ENCODE peak calls at places on chromosomes 2 and 18, in six cellular contexts. K is HCT116, X is retinal pigment epithelial cell, Z is cardiac fibroblast, P is AG04450, F is heart left ventricle. Y is an unnamed sample.
A peak's percentile ranks its signal among the peaks of the same experiment; 100 is the strongest.

GRCh38 chr2:24827321-24828261 is 34.4 kb downstream of the CENPO start:
- DNase-seq in K (peak; percentile 61), X (peak; percentile 63), Z (peak; percentile 93), P (peak; percentile 81), F (no peak), Y (peak; percentile 61)

GRCh38 chr2:136131961-136132839 is 14.3 kb upstream of the CXCR4 start:
- DNase-seq in P (no peak), X (no peak), K (no peak), F (no peak), Z (no peak), Y (no peak)

GRCh38 chr18:23668731-23669130 is 6.0 kb upstream of the ANKRD29 start:
- DNase-seq in F (no peak), Z (no peak), P (no peak), K (no peak), X (no peak), Y (no peak)

GRCh38 chr2:42170619-42171395 is 1.7 kb downstream of the EML4 start:
- DNase-seq in K (no peak), X (no peak), Z (no peak), P (no peak), F (no peak), Y (no peak)

GRCh38 chr2:11203480-11203879 is 48.2 kb downstream of the SLC66A3 start:
- DNase-seq in K (peak; percentile 65), F (no peak), Z (peak; percentile 10), P (no peak), X (no peak), Y (no peak)

GRCh38 chr2:145012806-145013205 is 492.9 kb upstream of the ZEB2 start:
- DNase-seq in X (no peak), F (no peak), Z (no peak), P (no peak), K (no peak), Y (no peak)

GRCh38 chr2:128444044-128444771 is 125.5 kb upstream of the HS6ST1 start:
- DNase-seq in P (no peak), K (no peak), Z (no peak), F (no peak), X (no peak), Y (no peak)

GRCh38 chr2:105104208-105104731 is 66.4 kb downstream of the MRPS9 start:
- DNase-seq in F (no peak), K (no peak), Z (no peak), X (no peak), P (peak; percentile 23), Y (peak; percentile 21)

GRCh38 chr2:182729710-182730339 is 13.8 kb downstream of the DNAJC10 start:
- DNase-seq in F (no peak), X (no peak), P (no peak), Z (no peak), K (no peak), Y (no peak)

GRCh38 chr2:10297950-10298349 is 4.8 kb upstream of the HPCAL1 start:
- DNase-seq in K (peak; percentile 34), Z (peak; percentile 91), F (peak; percentile 69), X (no peak), P (peak; percentile 87), Y (peak; percentile 53)

GRCh38 chr2:112712903-112713584 is 7.8 kb upstream of the NT5DC4 start:
- DNase-seq in P (no peak), Z (peak; percentile 65), X (no peak), F (no peak), K (no peak), Y (no peak)

GRCh38 chr2:150889141-150889540 is 372.5 kb downstream of the RBM43 start:
- DNase-seq in X (no peak), K (no peak), F (no peak), Z (no peak), P (no peak), Y (no peak)

GRCh38 chr2:197033222-197033621 is 106.7 kb upstream of the PGAP1 start:
- DNase-seq in P (no peak), K (no peak), Z (no peak), X (no peak), F (no peak), Y (no peak)

GRCh38 chr2:171709011-171709685 is 21.9 kb downstream of the DYNC1I2 start:
- DNase-seq in P (no peak), X (no peak), F (no peak), K (no peak), Z (no peak), Y (no peak)

GRCh38 chr2:159029936-159030335 is 61.5 kb downstream of the TANC1 start:
- DNase-seq in Z (no peak), F (no peak), K (no peak), X (no peak), P (no peak), Y (no peak)

GRCh38 chr2:102020596-102021170 is 28.9 kb downstream of the IL1R2 start:
- DNase-seq in X (no peak), Z (peak; percentile 96), K (peak; percentile 61), P (peak; percentile 69), F (peak; percentile 93), Y (no peak)

GRCh38 chr2:202038471-202039277 is 5.0 kb downstream of the FZD7 start:
- DNase-seq in K (peak; percentile 29), Z (no peak), X (no peak), F (no peak), P (no peak), Y (no peak)

GRCh38 chr18:37254256-37254880 is 311.2 kb downstream of the CELF4 start:
- DNase-seq in P (no peak), F (peak; percentile 48), X (no peak), K (no peak), Z (no peak), Y (no peak)

GRCh38 chr2:61262699-61263098 is 100.7 kb downstream of the C2orf74 start:
- DNase-seq in F (no peak), K (no peak), Z (no peak), P (no peak), X (no peak), Y (no peak)

GRCh38 chr2:122681626-122682025 is 926.2 kb downstream of the TSN start:
- DNase-seq in K (no peak), P (no peak), Z (no peak), F (no peak), X (no peak), Y (no peak)

GRCh38 chr2:126900646-126901319 is 2.1 kb downstream of the TEX51 start:
- DNase-seq in P (no peak), K (no peak), Z (no peak), X (no peak), F (peak; percentile 14), Y (no peak)

GRCh38 chr2:85134255-85135065 is 1.3 kb downstream of the TCF7L1 start:
- DNase-seq in Z (peak; percentile 63), P (no peak), X (no peak), K (no peak), F (peak; percentile 74), Y (no peak)

GRCh38 chr18:24910217-24910616 is 441.7 kb downstream of the ZNF521 start:
- DNase-seq in K (no peak), Z (no peak), F (no peak), X (no peak), P (no peak), Y (no peak)

GRCh38 chr2:96918754-96919550 is 49.1 kb upstream of the SEMA4C start:
- DNase-seq in K (no peak), Z (no peak), F (peak; percentile 25), X (no peak), P (no peak), Y (no peak)

GRCh38 chr2:96918092-96918753 is 48.3 kb upstream of the SEMA4C start:
- DNase-seq in P (no peak), F (no peak), X (no peak), Z (no peak), K (no peak), Y (no peak)

GRCh38 chr2:96917008-96917575 is 47.2 kb upstream of the SEMA4C start:
- DNase-seq in K (no peak), P (no peak), F (no peak), X (no peak), Z (no peak), Y (no peak)

GRCh38 chr2:96914332-96914731 is 44.5 kb upstream of the SEMA4C start:
- DNase-seq in Z (peak; percentile 40), X (no peak), K (no peak), P (no peak), F (no peak), Y (no peak)

DNA sequence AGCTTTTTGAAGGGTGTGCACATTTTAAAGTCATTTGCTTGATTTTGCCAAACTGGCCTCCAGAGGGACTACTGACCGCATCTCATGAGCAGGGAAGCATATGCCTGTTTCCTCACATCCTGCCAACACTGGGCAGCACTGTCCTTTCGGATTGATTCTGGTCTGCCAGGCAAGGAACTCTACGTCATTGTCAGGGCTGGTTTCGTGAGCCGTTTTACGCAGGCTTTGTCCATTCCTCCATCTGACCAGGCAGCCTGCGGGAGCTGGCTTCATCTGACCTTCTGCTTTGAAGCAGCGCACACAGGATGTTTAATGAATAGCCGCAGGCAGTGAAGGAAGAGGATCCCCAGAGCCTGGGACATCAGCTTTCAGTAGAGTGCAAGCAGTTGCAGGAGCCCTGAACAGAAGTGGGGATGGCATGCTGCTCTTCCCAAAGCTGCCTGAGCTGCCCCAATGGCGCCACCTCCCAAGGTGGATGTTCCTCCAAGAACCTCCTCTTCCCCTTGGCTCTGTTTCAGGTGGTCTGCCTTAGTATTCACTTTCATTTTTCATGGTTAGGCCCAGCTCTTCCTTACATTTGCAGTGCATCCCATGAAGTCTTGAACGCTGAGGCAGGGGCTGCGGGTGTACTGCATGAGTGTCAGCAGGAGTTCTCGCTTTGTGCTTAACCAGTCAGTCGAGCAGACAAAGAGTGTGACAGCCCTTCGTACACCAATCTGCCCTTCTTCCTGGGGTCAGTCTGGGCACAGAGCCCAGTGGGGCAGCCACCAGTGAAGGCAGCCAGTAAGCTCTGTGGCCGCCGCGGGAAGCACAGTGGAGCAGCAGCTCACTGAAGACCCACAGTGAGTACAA is 46.5 kb upstream of the SEMA4C start:
- DNase-seq in K (no peak), Z (no peak), X (no peak), F (no peak), P (no peak), Y (no peak)
- TF ChIP-seq CTCF in K (no peak), Z (no peak), X (no peak), F (no peak), P (no peak), Y (no peak)

GRCh38 chr2:5693288-5694015 is 1.3 kb downstream of the SOX11 start:
- DNase-seq in F (no peak), K (no peak), X (no peak), P (no peak), Z (no peak), Y (no peak)
- H3K4me3 ChIP-seq in F (peak overlapping the region; percentile 26), K (no peak overlapping the region), X (peak overlapping the region; percentile 86), P (peak overlapping the region; percentile 78), Z (peak overlapping the region; percentile 44), Y (peak overlapping the region; percentile 80)

GRCh38 chr2:68356599-68357239 is 8.4 kb upstream of the PLEK start:
- DNase-seq in Z (no peak), X (no peak), P (no peak), K (no peak), F (no peak), Y (no peak)

GRCh38 chr2:68352651-68353386 is 12.3 kb upstream of the PLEK start:
- DNase-seq in X (no peak), Z (peak; percentile 8), F (no peak), P (no peak), K (no peak), Y (no peak)

GRCh38 chr2:68359889-68360288 is 5.2 kb upstream of the PLEK start:
- DNase-seq in P (no peak), X (no peak), Z (no peak), K (no peak), F (no peak), Y (no peak)

GRCh38 chr2:68362069-68362468 is 3.0 kb upstream of the PLEK start:
- DNase-seq in K (peak; percentile 65), X (no peak), P (no peak), Z (peak; percentile 73), F (peak; percentile 84), Y (no peak)

GRCh38 chr2:68357608-68358337 is 7.3 kb upstream of the PLEK start:
- DNase-seq in K (peak; percentile 51), F (no peak), P (peak; percentile 18), Z (peak; percentile 75), X (peak; percentile 16), Y (no peak)
- TF ChIP-seq CTCF in K (peak; percentile 38), F (peak; percentile 35), P (peak; percentile 75), Z (peak; percentile 63), X (peak; percentile 64), Y (peak; percentile 60)

GRCh38 chr2:180472133-180472532 is 465.0 kb upstream of the CWC22 start:
- DNase-seq in P (peak; percentile 21), X (no peak), Z (peak; percentile 50), K (no peak), F (no peak), Y (peak; percentile 7)
- H3K4me3 ChIP-seq in P (no peak overlapping the region), X (no peak overlapping the region), Z (no peak overlapping the region), K (no peak overlapping the region), F (no peak overlapping the region), Y (no peak overlapping the region)